ENCODE peak calls at places on chromosomes 7 and 10, in four cellular contexts. Y is upper lobe of left lung, A is GM12878, C is stomach. B is an unnamed sample.
A peak's percentile ranks its signal among the peaks of the same experiment; 100 is the strongest.

GRCh38 chr10:132368881-132369635 is 27.9 kb upstream of the PWWP2B start:
- DNase-seq in Y (no peak), C (no peak), A (no peak), B (peak; percentile 27)

GRCh38 chr10:119357389-119358139 is 150.2 kb downstream of the GRK5 start:
- DNase-seq in C (peak; percentile 55), A (no peak), Y (no peak), B (no peak)

GRCh38 chr10:123862421-123863188 is 29.0 kb downstream of the CPXM2 start:
- DNase-seq in C (no peak), Y (no peak), A (no peak), B (no peak)

GRCh38 chr10:69377936-69378335 is 38.8 kb downstream of the TACR2 start:
- DNase-seq in C (no peak), Y (no peak), A (no peak), B (no peak)

GRCh38 chr7:39924122-39924521 is 25.9 kb upstream of the CDK13 start:
- DNase-seq in Y (no peak), A (no peak), C (no peak), B (no peak)

GRCh38 chr10:10489086-10489485 is 528.6 kb upstream of the CELF2 start:
- DNase-seq in Y (no peak), A (no peak), C (no peak), B (no peak)

GRCh38 chr10:113775681-113776294 is 24.3 kb downstream of the PLEKHS1 start:
- DNase-seq in A (no peak), Y (no peak), C (no peak), B (no peak)

GRCh38 chr7:78769551-78770101 is 683.8 kb downstream of the MAGI2 start:
- DNase-seq in C (no peak), Y (no peak), A (peak; percentile 24), B (no peak)

GRCh38 chr7:142478479-142479220 is 220.8 kb upstream of the PRSS58 start:
- DNase-seq in Y (no peak), A (no peak), C (no peak), B (no peak)

GRCh38 chr10:21079330-21079658 is 182.2 kb upstream of the NEBL start:
- DNase-seq in A (no peak), C (no peak), Y (no peak), B (no peak)

GRCh38 chr7:112970771-112971170 is 115.9 kb downstream of the GPR85 start:
- DNase-seq in C (no peak), Y (no peak), A (no peak), B (no peak)

GRCh38 chr7:1344421-1344820 is 111.7 kb downstream of the UNCX start:
- DNase-seq in Y (peak; percentile 62), A (no peak), C (no peak), B (no peak)

GRCh38 chr7:818031-818699 is 14.1 kb upstream of the SUN1 start:
- DNase-seq in Y (no peak), C (no peak), A (no peak), B (no peak)

GRCh38 chr10:126242352-126243260 is 145.7 kb downstream of the ADAM12 start:
- DNase-seq in Y (no peak), A (no peak), C (no peak), B (peak; percentile 83)

GRCh38 chr7:145269418-145270161 is 433.7 kb upstream of the TPK1 start:
- DNase-seq in C (no peak), A (no peak), Y (peak; percentile 53), B (no peak)

GRCh38 chr7:159028456-159029401 is 115.9 kb downstream of the VIPR2 start:
- DNase-seq in Y (no peak), A (no peak), C (peak; percentile 22), B (peak; percentile 62)

GRCh38 chr10:34514290-34514689 is 300.8 kb downstream of the PARD3 start:
- DNase-seq in Y (no peak), A (no peak), C (no peak), B (no peak)

GRCh38 chr7:150855476-150856302 is 3.4 kb downstream of the AOC1 start:
- DNase-seq in A (no peak), Y (no peak), C (no peak), B (no peak)

GRCh38 chr10:8596929-8597472 is 542.5 kb downstream of the GATA3 start:
- DNase-seq in C (no peak), Y (no peak), A (no peak), B (no peak)

GRCh38 chr10:77524300-77524711 is 113.3 kb downstream of the KCNMA1 start:
- DNase-seq in C (no peak), Y (no peak), A (no peak), B (no peak)

GRCh38 chr7:65444899-65445823 is 71.5 kb downstream of the ZNF92 start:
- DNase-seq in C (no peak), A (no peak), Y (no peak), B (no peak)

GRCh38 chr10:69217119-69217754 is 2.9 kb upstream of the HKDC1 start:
- DNase-seq in Y (no peak), C (no peak), A (no peak), B (no peak)

GRCh38 chr10:78248651-78249464 is 215.2 kb downstream of the RPS24 start:
- DNase-seq in C (no peak), Y (no peak), A (no peak), B (no peak)

GRCh38 chr7:45203947-45204445 is 46.4 kb downstream of the RAMP3 start:
- DNase-seq in C (no peak), Y (no peak), A (peak; percentile 9), B (peak; percentile 34)

GRCh38 chr7:42750142-42750541 is 161.7 kb downstream of the C7orf25 start:
- DNase-seq in Y (no peak), A (no peak), C (no peak), B (no peak)

GRCh38 chr10:16011548-16011947 is 151.2 kb upstream of the MINDY3 start:
- DNase-seq in A (no peak), Y (no peak), C (no peak), B (no peak)

GRCh38 chr7:69575651-69576050 is 22.6 kb upstream of the AUTS2 start:
- DNase-seq in C (no peak), A (no peak), Y (no peak), B (no peak)

GRCh38 chr10:80699602-80700039 is 161.9 kb downstream of the SH2D4B start:
- DNase-seq in Y (peak; percentile 89), A (no peak), C (peak; percentile 73), B (peak; percentile 84)

GRCh38 chr7:24521917-24522583 is 51.2 kb upstream of the PALS2 start:
- DNase-seq in A (no peak), C (no peak), Y (no peak), B (no peak)

GRCh38 chr7:105678811-105679495 is 97.7 kb upstream of the EFCAB10 start:
- DNase-seq in Y (peak; percentile 86), A (no peak), C (peak; percentile 82), B (peak; percentile 89)

GRCh38 chr7:155340071-155340531 is 42.4 kb downstream of the INSIG1 start:
- DNase-seq in C (no peak), Y (no peak), A (no peak), B (no peak)

GRCh38 chr10:5343561-5343960 is 21.2 kb upstream of the UCN3 start:
- DNase-seq in Y (no peak), C (no peak), A (no peak), B (no peak)

GRCh38 chr7:156240532-156240931 is 400.0 kb upstream of the RNF32 start:
- DNase-seq in Y (no peak), A (no peak), C (no peak), B (no peak)

GRCh38 chr7:136403591-136403990 is 426.4 kb upstream of the MTPN start:
- DNase-seq in Y (no peak), C (no peak), A (no peak), B (no peak)

GRCh38 chr10:73553316-73553715 is 37.8 kb downstream of the USP54 start:
- DNase-seq in Y (no peak), C (no peak), A (no peak), B (no peak)

GRCh38 chr7:77337456-77337990 is 78.6 kb downstream of the GSAP start:
- DNase-seq in A (no peak), Y (no peak), C (no peak), B (no peak)

GRCh38 chr10:51789903-51790302 is 90.5 kb upstream of the CSTF2T start:
- DNase-seq in C (no peak), A (no peak), Y (no peak), B (no peak)

GRCh38 chr7:138477081-138477578 is 17.1 kb downstream of the TRIM24 start:
- DNase-seq in Y (no peak), A (no peak), C (no peak), B (no peak)
- H3K27ac ChIP-seq in Y (peak overlapping the region; percentile 43), A (no peak overlapping the region), C (no peak overlapping the region), B (no peak overlapping the region)

DNA sequence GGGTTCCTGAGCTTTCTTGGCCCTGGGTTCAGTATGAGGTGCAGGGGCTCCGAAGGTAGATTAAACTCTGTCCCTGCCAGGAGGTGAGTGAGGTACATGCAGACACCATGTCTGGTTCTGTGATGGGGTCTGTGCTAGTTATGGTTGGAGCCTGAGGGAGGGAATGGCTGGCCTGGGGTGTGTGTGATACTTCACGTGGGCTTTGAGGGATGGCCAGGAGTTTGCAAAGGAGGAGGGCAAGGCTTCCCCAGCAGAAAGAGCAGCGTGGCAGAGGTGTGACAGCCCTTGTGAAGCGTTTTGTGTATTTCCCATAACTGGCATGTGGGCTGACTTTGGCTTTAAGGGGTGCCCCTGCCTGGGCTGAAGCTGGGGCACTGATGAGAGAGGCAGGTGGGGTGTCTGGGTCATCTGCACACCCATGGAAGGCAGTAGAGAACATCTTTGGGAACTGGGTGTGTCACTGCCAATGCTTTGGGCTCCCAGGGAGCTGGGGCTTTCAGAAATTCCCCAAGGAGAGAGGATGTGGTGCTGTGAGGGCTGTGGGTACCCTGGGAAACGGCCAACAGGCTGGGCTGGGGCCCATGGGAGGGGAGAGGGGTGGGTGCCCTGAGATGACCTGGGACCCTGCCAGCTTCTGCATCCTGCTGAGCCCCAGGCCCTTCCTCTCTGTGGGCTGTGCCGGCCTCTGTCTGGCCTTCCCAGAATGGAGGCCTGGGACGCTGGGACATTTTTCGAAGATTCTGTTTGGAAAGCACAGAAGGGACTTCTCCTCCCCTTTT is 4.6 kb downstream of the PALD1 start:
- DNase-seq in A (no peak), Y (no peak), C (no peak), B (no peak)
- H3K4me1 ChIP-seq in A (peaks cover 26% of the 10 kb centered on the region), Y (peaks cover 49% of the 10 kb centered on the region), C (peaks cover 27% of the 10 kb centered on the region), B (peaks cover 47% of the 10 kb centered on the region)

GRCh38 chr7:70695804-70696104 is 436.2 kb upstream of the GALNT17 start:
- DNase-seq in Y (no peak), C (no peak), A (no peak), B (no peak)
- TF ChIP-seq POLR2AphosphoS5 in Y (no peak), C (no peak), A (no peak), B (no peak)

DNA sequence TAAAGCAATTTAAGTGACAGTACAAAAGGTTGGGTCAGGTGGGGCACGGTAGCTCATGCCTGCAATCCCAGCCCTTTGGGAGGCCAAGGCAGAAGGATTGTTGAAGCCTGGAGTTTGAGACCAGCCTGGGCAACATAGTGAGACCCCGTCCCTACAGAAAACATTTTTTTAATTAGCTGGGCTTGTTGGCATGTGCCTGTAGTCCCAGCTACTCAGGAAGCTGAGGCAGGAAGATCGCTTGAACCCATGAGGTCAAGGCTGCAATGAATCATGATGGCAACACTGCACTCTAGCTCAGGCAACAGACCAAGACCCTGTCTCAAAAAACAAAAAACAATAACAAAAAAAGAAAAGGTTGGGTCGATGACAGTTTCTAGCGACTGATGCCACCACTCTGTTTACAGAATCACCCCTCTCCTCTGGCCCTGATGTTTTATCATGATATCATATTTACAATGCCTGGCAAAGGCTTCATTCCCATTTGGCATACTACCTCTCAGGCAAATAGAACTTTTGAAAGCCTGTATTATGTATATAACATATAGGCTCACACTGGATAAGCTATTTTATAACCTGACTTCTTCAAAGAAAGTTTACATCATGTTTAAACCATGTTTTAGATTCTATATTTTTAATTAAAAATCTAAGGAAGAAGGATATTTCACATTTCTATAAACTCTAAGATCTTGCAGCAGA is 558 bp upstream of the ABCC2 start:
- DNase-seq in Y (no peak), C (no peak), A (no peak), B (no peak)
- H3K27ac ChIP-seq in Y (no peak overlapping the region), C (no peak overlapping the region), A (no peak overlapping the region), B (peak overlapping the region; percentile 8)